ENCODE peak calls at places on chromosome 10, in five cellular contexts. I is PC-3, Q is RWPE2, K is right lobe of liver, G is IMR-90. T is an unnamed sample.
A peak's percentile ranks its signal among the peaks of the same experiment; 100 is the strongest.

GRCh38 chr10:82865366-82865765 is 990.4 kb downstream of the NRG3 start:
- DNase-seq in I (no peak), Q (no peak), K (no peak), G (no peak), T (no peak)

GRCh38 chr10:77636967-77637473 is 588 bp downstream of the KCNMA1 start:
- DNase-seq in I (no peak), Q (peak; percentile 67), K (no peak), G (no peak), T (no peak)

GRCh38 chr10:5627486-5628044 is 38.8 kb downstream of the ASB13 start:
- DNase-seq in I (no peak), Q (no peak), K (no peak), G (no peak), T (no peak)

GRCh38 chr10:1367938-1368697 is 311.9 kb downstream of the WDR37 start:
- DNase-seq in I (no peak), Q (no peak), K (no peak), G (no peak), T (no peak)

GRCh38 chr10:103548581-103549348 is 55.3 kb downstream of the NEURL1 start:
- DNase-seq in I (no peak), Q (peak; percentile 39), K (no peak), G (no peak), T (no peak)

GRCh38 chr10:86535057-86535882 is 13.7 kb upstream of the WAPL start:
- DNase-seq in I (peak; percentile 68), Q (no peak), K (peak; percentile 94), G (no peak), T (no peak)

GRCh38 chr10:130254168-130255061 is 118.2 kb downstream of the GLRX3 start:
- DNase-seq in I (no peak), Q (no peak), K (no peak), G (no peak), T (no peak)

GRCh38 chr10:1187855-1188555 is 131.8 kb downstream of the WDR37 start:
- DNase-seq in I (no peak), Q (no peak), K (no peak), G (no peak), T (peak; percentile 12)

GRCh38 chr10:59651902-59652301 is 57.7 kb downstream of the SLC16A9 start:
- DNase-seq in I (no peak), Q (no peak), K (no peak), G (no peak), T (no peak)

DNA sequence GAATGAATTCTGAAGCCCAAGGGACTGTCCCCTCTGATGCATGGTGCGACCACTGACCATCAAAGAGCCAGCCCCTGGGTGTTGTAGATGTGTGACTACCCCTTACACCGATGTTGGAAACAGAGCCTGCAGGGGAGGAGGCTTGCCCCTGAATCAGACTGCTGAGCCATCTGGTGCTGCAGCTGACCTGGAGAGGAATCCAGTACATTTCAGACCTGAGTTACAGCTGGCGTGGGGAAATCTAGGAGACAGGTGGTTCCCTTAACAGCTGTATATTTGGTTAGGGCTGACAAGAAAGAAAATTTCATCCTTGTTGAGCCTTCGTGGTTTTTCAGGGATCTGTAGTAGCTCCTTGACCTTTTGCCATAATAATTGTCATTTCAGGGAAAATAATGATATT is 195.5 kb downstream of the CELF2 start:
- DNase-seq in I (no peak), Q (no peak), K (no peak), G (no peak), T (no peak)
- H3K4me1 ChIP-seq in I (no peaks in the 10 kb centered on the region), Q (no peaks in the 10 kb centered on the region), K (no peaks in the 10 kb centered on the region), G (no peaks in the 10 kb centered on the region), T (no peaks in the 10 kb centered on the region)

GRCh38 chr10:71116426-71116825 is 95.9 kb upstream of the UNC5B start:
- DNase-seq in I (no peak), Q (no peak), K (no peak), G (no peak), T (no peak)
- TF ChIP-seq CTCF in I (no peak), Q (no peak), K (no peak), G (no peak), T (no peak)

DNA sequence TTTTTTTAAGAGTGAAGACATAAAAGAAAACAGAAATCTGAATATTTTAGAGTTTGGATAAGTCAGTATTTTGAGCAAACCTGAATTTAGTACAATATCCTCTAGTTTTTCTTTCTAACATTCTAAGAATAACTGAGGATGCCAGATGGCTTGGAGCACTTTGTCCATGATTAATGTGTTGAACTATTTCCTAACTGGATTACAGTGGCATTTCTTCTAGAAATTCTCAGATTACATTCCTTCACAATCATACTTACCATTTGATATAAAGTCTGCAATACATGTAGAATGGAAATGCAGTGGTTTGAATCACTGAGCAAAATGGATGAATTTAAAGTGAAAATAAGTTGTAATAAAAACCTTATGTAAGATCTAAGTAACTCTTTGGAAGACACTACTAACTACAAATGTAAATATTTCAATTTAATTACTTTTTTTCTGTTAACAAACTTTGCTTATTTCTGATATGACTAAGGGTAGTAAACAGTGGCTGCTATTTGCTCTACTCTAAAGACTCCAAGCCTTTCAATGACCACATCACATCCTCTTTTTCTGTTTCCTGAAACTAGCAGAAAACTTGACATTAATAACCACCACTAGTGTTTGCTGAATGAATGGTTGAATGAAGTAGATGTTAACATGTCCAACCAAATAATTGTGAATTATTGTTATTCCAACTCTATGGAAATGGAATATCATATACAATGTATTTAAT is 102.8 kb downstream of the PRKG1 start:
- DNase-seq in I (peak; percentile 72), Q (no peak), K (no peak), G (peak; percentile 77), T (no peak)
- H3K27ac ChIP-seq in I (peak overlapping the region; percentile 9), Q (no peak overlapping the region), K (no peak overlapping the region), G (no peak overlapping the region), T (no peak overlapping the region)

GRCh38 chr10:3217853-3218252 is 45.3 kb upstream of the PITRM1 start:
- DNase-seq in I (no peak), Q (no peak), K (no peak), G (no peak), T (no peak)

GRCh38 chr10:3215336-3215860 is 42.8 kb upstream of the PITRM1 start:
- DNase-seq in I (no peak), Q (no peak), K (no peak), G (no peak), T (no peak)

GRCh38 chr10:3220853-3221252 is 48.3 kb upstream of the PITRM1 start:
- DNase-seq in I (peak; percentile 53), Q (no peak), K (no peak), G (peak; percentile 88), T (peak; percentile 29)

GRCh38 chr10:3213758-3214545 is 41.4 kb upstream of the PITRM1 start:
- DNase-seq in I (no peak), Q (no peak), K (no peak), G (no peak), T (no peak)

GRCh38 chr10:3217301-3217700 is 44.7 kb upstream of the PITRM1 start:
- DNase-seq in I (peak; percentile 7), Q (no peak), K (no peak), G (peak; percentile 91), T (peak; percentile 80)
- H3K4me1 ChIP-seq in I (peaks cover 7% of the 10 kb centered on the region), Q (peaks cover 8% of the 10 kb centered on the region), K (no peaks in the 10 kb centered on the region), G (peaks cover 4% of the 10 kb centered on the region), T (peaks cover 9% of the 10 kb centered on the region)

GRCh38 chr10:100377830-100378229 is 30.8 kb downstream of the SCD start:
- DNase-seq in I (no peak), Q (no peak), K (no peak), G (no peak), T (no peak)
- TF ChIP-seq CTCF in I (no peak), Q (no peak), K (no peak), G (no peak), T (no peak)

GRCh38 chr10:7300327-7300726 is 110.5 kb downstream of the SFMBT2 start:
- DNase-seq in I (peak; percentile 33), Q (no peak), K (no peak), G (peak; percentile 37), T (peak; percentile 21)
- H3K27ac ChIP-seq in I (peak overlapping the region; percentile 26), Q (peak overlapping the region; percentile 85), K (no peak overlapping the region), G (no peak overlapping the region), T (no peak overlapping the region)